ENCODE peak calls at places on chromosomes 7 and 10, in ten cellular contexts. L is cardiac muscle cell; P is CD4-positive, alpha-beta memory T cell; O is GM23248; K is heart right ventricle; M is psoas muscle; S is ascending aorta; T is transverse colon; V is endothelial cell of umbilical vein; F is Panc1. Q is an unnamed sample. For H3K4me1 and H3K9me3, the result is how much of the 10 kb centered on the place peaks cover.

GRCh38 chr10:95327367-95327766 is 36.6 kb upstream of the PDLIM1 start:
- DNase-seq in L (peak), P (no peak), O (no peak), K (peak), M (peak), S (no peak), T (peak), V (no peak), F (no peak), Q (peak)

GRCh38 chr7:114481995-114482394 is 67.4 kb downstream of the FOXP2 start:
- DNase-seq in L (peak), P (no peak), O (peak), K (no peak), M (no peak), S (no peak), T (no peak), V (peak), F (no peak), Q (peak)

GRCh38 chr7:43926193-43927043 is at the start of gene UBE2D4:
- DNase-seq in L (peak), P (peak), O (peak), K (peak), M (peak), S (peak), T (peak), V (peak), F (peak), Q (peak)

GRCh38 chr7:40673285-40673684 is 538.5 kb downstream of the SUGCT start:
- DNase-seq in L (peak), P (no peak), O (peak), K (no peak), M (no peak), S (no peak), T (no peak), V (peak), F (peak), Q (peak)

GRCh38 chr10:100485336-100485735 is 22.5 kb downstream of the WNT8B start:
- DNase-seq in L (no peak), P (no peak), O (no peak), K (no peak), M (no peak), S (no peak), T (no peak), V (peak), F (no peak), Q (no peak)

GRCh38 chr7:3897430-3898385 is 596.7 kb downstream of the SDK1 start:
- DNase-seq in L (peak), P (peak), O (peak), K (no peak), M (no peak), S (no peak), T (peak), V (peak), F (peak), Q (peak)

GRCh38 chr10:111175786-111176185 is 99.0 kb downstream of the ADRA2A start:
- DNase-seq in L (no peak), P (no peak), O (no peak), K (no peak), M (no peak), S (no peak), T (no peak), V (no peak), F (no peak), Q (no peak)

GRCh38 chr10:788796-789748 is 99.6 kb upstream of the DIP2C start:
- DNase-seq in L (no peak), P (no peak), O (peak), K (peak), M (no peak), S (no peak), T (peak), V (peak), F (peak), Q (peak)

GRCh38 chr7:113062499-113062898 is 24.1 kb downstream of the GPR85 start:
- DNase-seq in L (no peak), P (no peak), O (no peak), K (no peak), M (no peak), S (no peak), T (no peak), V (no peak), F (no peak), Q (no peak)

GRCh38 chr7:157541796-157542668 is 205.2 kb downstream of the DNAJB6 start:
- DNase-seq in L (no peak), P (no peak), O (no peak), K (no peak), M (no peak), S (no peak), T (no peak), V (no peak), F (no peak), Q (no peak)

GRCh38 chr10:72379062-72379461 is 24.3 kb upstream of the DNAJB12 start:
- DNase-seq in L (no peak), P (no peak), O (no peak), K (no peak), M (no peak), S (no peak), T (no peak), V (no peak), F (no peak), Q (no peak)

GRCh38 chr10:77801474-77802238 is 124.9 kb downstream of the DLG5 start:
- DNase-seq in L (peak), P (peak), O (peak), K (no peak), M (no peak), S (no peak), T (no peak), V (no peak), F (no peak), Q (peak)

GRCh38 chr7:135251502-135252327 is 18.1 kb downstream of the STRA8 start:
- DNase-seq in L (no peak), P (no peak), O (no peak), K (no peak), M (no peak), S (no peak), T (no peak), V (no peak), F (no peak), Q (no peak)

GRCh38 chr10:98316661-98317060 is 48.7 kb upstream of the LOXL4 start:
- DNase-seq in L (peak), P (no peak), O (peak), K (no peak), M (no peak), S (no peak), T (no peak), V (peak), F (peak), Q (peak)

GRCh38 chr7:38105874-38106483 is 72.1 kb upstream of the STARD3NL start:
- DNase-seq in L (peak), P (peak), O (peak), K (no peak), M (no peak), S (no peak), T (no peak), V (peak), F (peak), Q (peak)

GRCh38 chr10:112471878-112472487 is 25.0 kb downstream of the VTI1A start:
- DNase-seq in L (peak), P (peak), O (peak), K (no peak), M (no peak), S (no peak), T (no peak), V (peak), F (peak), Q (peak)

GRCh38 chr7:150811-151221 is 41.6 kb upstream of the FAM20C start:
- DNase-seq in L (peak), P (no peak), O (peak), K (no peak), M (peak), S (no peak), T (no peak), V (no peak), F (no peak), Q (no peak)

GRCh38 chr7:119256001-119256400 is 1017.0 kb upstream of the KCND2 start:
- DNase-seq in L (no peak), P (no peak), O (no peak), K (no peak), M (no peak), S (no peak), T (no peak), V (no peak), F (no peak), Q (no peak)

GRCh38 chr7:69967699-69968450 is 369.6 kb downstream of the AUTS2 start:
- DNase-seq in L (peak), P (no peak), O (no peak), K (no peak), M (no peak), S (no peak), T (no peak), V (no peak), F (no peak), Q (no peak)

GRCh38 chr7:138396251-138397070 is 63.6 kb upstream of the TRIM24 start:
- DNase-seq in L (no peak), P (no peak), O (no peak), K (no peak), M (no peak), S (no peak), T (peak), V (no peak), F (no peak), Q (no peak)

GRCh38 chr7:131249003-131249402 is 78.7 kb upstream of the MKLN1 start:
- DNase-seq in L (peak), P (no peak), O (peak), K (peak), M (peak), S (peak), T (peak), V (peak), F (peak), Q (peak)

GRCh38 chr10:69337312-69338132 is 59.2 kb downstream of the HK1 start:
- DNase-seq in L (peak), P (no peak), O (peak), K (peak), M (no peak), S (no peak), T (no peak), V (peak), F (no peak), Q (peak)

GRCh38 chr10:78471326-78471722 is 437.7 kb downstream of the RPS24 start:
- DNase-seq in L (no peak), P (no peak), O (no peak), K (no peak), M (no peak), S (no peak), T (no peak), V (no peak), F (no peak), Q (no peak)

GRCh38 chr7:43653891-43654504 is 71.1 kb downstream of the STK17A start:
- DNase-seq in L (no peak), P (no peak), O (no peak), K (no peak), M (no peak), S (no peak), T (no peak), V (no peak), F (no peak), Q (no peak)

GRCh38 chr7:11224535-11224934 is 250.9 kb downstream of the PHF14 start:
- DNase-seq in L (no peak), P (no peak), O (no peak), K (no peak), M (no peak), S (no peak), T (no peak), V (no peak), F (no peak), Q (no peak)

GRCh38 chr7:112584290-112584689 is 103.5 kb downstream of the LSMEM1 start:
- DNase-seq in L (no peak), P (no peak), O (no peak), K (no peak), M (no peak), S (no peak), T (no peak), V (no peak), F (no peak), Q (no peak)

GRCh38 chr7:95718556-95719410 is 53.6 kb upstream of the DYNC1I1 start:
- DNase-seq in L (peak), P (no peak), O (peak), K (no peak), M (no peak), S (no peak), T (no peak), V (peak), F (peak), Q (peak)

DNA sequence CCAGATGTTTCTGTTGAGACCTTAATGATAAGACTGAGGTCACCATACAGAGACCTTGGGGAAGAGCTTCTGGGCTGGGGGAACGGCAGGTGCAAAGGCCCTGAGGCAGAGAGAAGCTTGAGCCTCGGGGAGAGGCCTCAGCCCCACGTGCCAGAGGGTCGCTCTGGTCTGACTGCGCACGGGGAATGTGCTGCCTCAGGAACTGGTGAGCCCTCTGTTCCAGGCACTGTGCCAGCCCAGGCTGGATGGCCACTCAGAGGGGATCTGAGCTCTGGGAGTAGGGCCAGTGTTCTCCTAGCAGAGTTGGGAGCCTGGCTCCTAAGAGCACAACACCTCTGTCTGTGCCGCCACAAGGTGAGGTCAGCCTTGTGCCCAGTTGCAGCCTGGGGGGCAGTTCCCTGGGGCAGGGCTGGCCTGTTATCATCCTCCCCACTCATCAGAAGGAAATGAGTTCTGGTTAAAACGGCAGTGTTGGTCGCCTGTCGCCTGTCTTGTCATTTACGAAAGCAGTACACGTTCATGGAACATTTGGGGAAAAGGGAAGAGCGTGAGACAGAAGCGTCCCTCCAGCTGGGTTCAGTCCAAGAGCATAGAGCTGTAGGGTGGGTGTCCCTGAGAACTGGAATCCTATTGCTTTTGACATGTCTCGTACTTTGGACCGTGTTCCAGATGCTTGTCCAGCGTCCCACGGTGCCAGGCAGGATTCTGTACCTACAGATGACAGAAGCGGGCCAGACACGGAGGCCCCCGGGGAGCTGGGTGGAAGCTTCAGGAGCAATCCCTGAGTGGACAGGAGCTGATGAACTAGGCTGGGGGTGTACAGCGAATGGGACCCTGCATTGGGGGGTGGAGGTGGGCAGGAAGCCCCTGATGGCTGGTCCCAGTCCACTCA is 4.3 kb downstream of the TTYH3 start:
- DNase-seq in L (peak), P (no peak), O (no peak), K (peak), M (peak), S (no peak), T (no peak), V (no peak), F (no peak), Q (peak)
- H3K4me1 ChIP-seq in L (under half), P (under half), O (under half), K (half or more), M (under half), S (under half), T (under half), V (under half), F (half or more), Q (half or more)

DNA sequence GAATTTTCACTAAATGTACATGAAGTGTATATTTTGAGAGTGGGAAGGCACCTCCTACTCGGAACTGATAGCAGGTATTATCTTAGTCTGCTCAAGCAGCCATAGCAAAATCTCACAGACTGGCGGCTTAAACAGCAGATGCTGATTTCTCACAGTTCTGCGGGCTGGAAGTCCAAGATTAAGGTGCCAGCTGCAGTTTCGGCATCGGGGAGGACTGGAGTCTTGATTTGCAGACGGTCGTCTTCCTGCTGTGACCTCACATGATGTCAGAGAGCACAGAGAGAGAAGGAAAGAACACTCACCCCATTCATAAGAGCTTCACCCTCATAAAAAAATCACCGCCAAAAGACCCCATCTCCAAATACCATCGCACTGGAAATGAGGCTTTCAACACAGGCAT is 216.5 kb upstream of the PITRM1 start:
- DNase-seq in L (peak), P (no peak), O (no peak), K (no peak), M (no peak), S (no peak), T (no peak), V (no peak), F (no peak), Q (no peak)
- H3K9me3 ChIP-seq in L (under half), P (under half), O (under half), K (under half), M (under half), S (under half), T (under half), V (under half), F (under half), Q (under half)

GRCh38 chr7:117044664-117045063 is 91.4 kb downstream of the ST7 start:
- DNase-seq in L (no peak), P (no peak), O (no peak), K (no peak), M (no peak), S (no peak), T (no peak), V (no peak), F (no peak), Q (no peak)

GRCh38 chr7:117045927-117046710 is 92.8 kb downstream of the ST7 start:
- DNase-seq in L (no peak), P (no peak), O (no peak), K (no peak), M (no peak), S (no peak), T (no peak), V (no peak), F (no peak), Q (no peak)

GRCh38 chr7:117048854-117049321 is 95.6 kb downstream of the ST7 start:
- DNase-seq in L (no peak), P (no peak), O (no peak), K (no peak), M (no peak), S (no peak), T (no peak), V (no peak), F (no peak), Q (no peak)

GRCh38 chr7:117048114-117048853 is 95.0 kb downstream of the ST7 start:
- DNase-seq in L (no peak), P (peak), O (no peak), K (no peak), M (no peak), S (no peak), T (no peak), V (no peak), F (no peak), Q (no peak)

DNA sequence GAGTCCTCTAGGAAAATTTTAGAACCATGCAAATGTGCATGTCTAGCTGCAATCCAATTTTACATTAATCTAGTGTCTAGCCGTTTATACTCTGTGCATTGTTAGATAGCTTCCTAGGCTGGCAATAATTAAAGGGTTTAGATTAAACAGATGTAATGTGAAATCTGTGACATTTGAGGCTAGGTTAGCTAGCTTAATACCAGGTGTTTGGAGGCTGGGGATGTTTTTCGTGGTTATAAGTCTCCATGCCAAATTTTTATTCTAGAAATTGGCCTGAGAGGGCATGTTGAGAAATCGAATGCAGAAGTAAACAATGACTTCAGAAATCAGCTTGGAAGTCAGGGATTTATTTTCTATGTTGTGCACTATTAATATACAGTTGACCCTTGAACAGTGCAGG is 94.2 kb downstream of the ST7 start:
- DNase-seq in L (peak), P (no peak), O (peak), K (no peak), M (no peak), S (no peak), T (no peak), V (no peak), F (no peak), Q (peak)
- H3K4me1 ChIP-seq in L (under half), P (under half), O (under half), K (under half), M (under half), S (under half), T (under half), V (under half), F (under half), Q (under half)

DNA sequence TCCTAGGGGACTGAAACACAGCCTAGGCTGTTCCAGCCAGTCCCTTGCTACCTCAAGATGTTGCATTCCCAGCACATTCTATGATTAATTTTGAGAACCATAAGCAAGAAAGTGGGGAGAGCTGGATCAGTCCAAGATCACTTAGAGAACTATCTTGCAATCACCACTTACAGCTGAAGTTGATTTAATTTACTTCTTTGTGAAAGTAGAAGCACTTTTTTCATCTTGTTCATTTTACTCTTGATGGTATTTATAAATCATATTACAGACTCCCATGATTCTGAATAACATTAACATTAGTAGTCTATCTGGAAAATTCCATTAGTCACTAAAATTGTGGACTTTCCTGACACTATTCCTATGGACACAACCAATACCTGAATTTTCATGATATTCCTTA is 118.5 kb downstream of the ETV1 start:
- DNase-seq in L (no peak), P (no peak), O (no peak), K (no peak), M (no peak), S (no peak), T (no peak), V (no peak), F (no peak), Q (no peak)
- H3K9me3 ChIP-seq in L (under half), P (under half), O (under half), K (under half), M (under half), S (under half), T (under half), V (under half), F (under half), Q (under half)

Q was measured in adipocyte.